ENCODE peak calls at places on chromosome 2, in eight cellular contexts. S is adrenal gland, B is PC-3, F is upper lobe of right lung, N is mammary epithelial cell, L is neural progenitor cell, M is pancreas, K is left ventricle myocardium inferior. H is an unnamed sample.

GRCh38 chr2:127188797-127189196 is 31.3 kb downstream of the CYP27C1 start:
- DNase-seq in S (no peak), B (no peak), F (no peak), N (no peak), L (no peak), M (no peak), K (no peak), H (no peak)

GRCh38 chr2:200411831-200412230 is 98.0 kb downstream of the KCTD18 start:
- DNase-seq in S (no peak), B (no peak), F (no peak), N (peak; percentile 20), L (no peak), M (no peak), K (no peak), H (no peak)

GRCh38 chr2:121210691-121211090 is 74.3 kb downstream of the TFCP2L1 start:
- DNase-seq in S (no peak), B (peak; percentile 86), F (peak; percentile 89), N (no peak), L (no peak), M (peak; percentile 76), K (peak; percentile 42), H (peak; percentile 37)

GRCh38 chr2:100895402-100895801 is 75.5 kb downstream of the NPAS2 start:
- DNase-seq in S (peak; percentile 79), B (peak; percentile 20), F (no peak), N (no peak), L (no peak), M (peak; percentile 78), K (peak; percentile 67), H (no peak)

GRCh38 chr2:32135409-32135808 is 30.3 kb upstream of the SLC30A6 start:
- DNase-seq in S (peak; percentile 56), B (peak; percentile 89), F (peak; percentile 33), N (peak; percentile 72), L (no peak), M (no peak), K (no peak), H (no peak)

GRCh38 chr2:96604104-96604503 is 34.0 kb downstream of the KANSL3 start:
- DNase-seq in S (no peak), B (no peak), F (no peak), N (no peak), L (peak; percentile 23), M (no peak), K (no peak), H (no peak)

GRCh38 chr2:166560022-166560421 is 66.0 kb upstream of the SCN7A start:
- DNase-seq in S (no peak), B (no peak), F (no peak), N (no peak), L (no peak), M (no peak), K (no peak), H (no peak)

GRCh38 chr2:232890896-232891601 is 21.0 kb downstream of the SNORC start:
- DNase-seq in S (peak; percentile 90), B (no peak), F (peak; percentile 71), N (peak; percentile 82), L (peak; percentile 75), M (peak; percentile 71), K (peak; percentile 12), H (peak; percentile 75)

GRCh38 chr2:232874677-232875223 is 4.7 kb downstream of the SNORC start:
- DNase-seq in S (no peak), B (no peak), F (peak; percentile 42), N (no peak), L (no peak), M (peak; percentile 53), K (no peak), H (no peak)

GRCh38 chr2:196980498-196980897 is 54.0 kb upstream of the PGAP1 start:
- DNase-seq in S (no peak), B (no peak), F (no peak), N (no peak), L (no peak), M (no peak), K (no peak), H (no peak)

GRCh38 chr2:37855283-37856041 is 69.6 kb upstream of the RMDN2 start:
- DNase-seq in S (no peak), B (no peak), F (peak; percentile 67), N (no peak), L (no peak), M (no peak), K (peak; percentile 48), H (peak; percentile 56)

GRCh38 chr2:176124358-176125214 is 2.1 kb downstream of the HOXD9 start:
- DNase-seq in S (no peak), B (no peak), F (no peak), N (no peak), L (no peak), M (no peak), K (no peak), H (no peak)

GRCh38 chr2:42639340-42640077 is 71.1 kb downstream of the MTA3 start:
- DNase-seq in S (no peak), B (no peak), F (no peak), N (no peak), L (no peak), M (no peak), K (no peak), H (no peak)

GRCh38 chr2:221570321-221571107 is 1.6 kb downstream of the EPHA4 start:
- DNase-seq in S (peak; percentile 20), B (peak; percentile 39), F (no peak), N (peak; percentile 48), L (peak; percentile 75), M (peak; percentile 42), K (no peak), H (no peak)

GRCh38 chr2:144886847-144887246 is 366.9 kb upstream of the ZEB2 start:
- DNase-seq in S (peak; percentile 34), B (no peak), F (no peak), N (no peak), L (no peak), M (no peak), K (peak; percentile 64), H (peak; percentile 62)

GRCh38 chr2:224816816-224817215 is 100.7 kb upstream of the CCDC195 start:
- DNase-seq in S (no peak), B (peak; percentile 82), F (no peak), N (peak; percentile 63), L (no peak), M (no peak), K (no peak), H (no peak)

GRCh38 chr2:158529379-158530110 is 72.8 kb downstream of the PKP4 start:
- DNase-seq in S (no peak), B (peak; percentile 30), F (no peak), N (peak; percentile 30), L (no peak), M (no peak), K (no peak), H (no peak)

GRCh38 chr2:171057575-171057974 is 103.1 kb downstream of the TLK1 start:
- DNase-seq in S (no peak), B (no peak), F (no peak), N (no peak), L (no peak), M (no peak), K (no peak), H (no peak)

GRCh38 chr2:196677404-196677803 is 37.9 kb downstream of the CCDC150 start:
- DNase-seq in S (no peak), B (peak; percentile 52), F (no peak), N (peak; percentile 74), L (no peak), M (no peak), K (no peak), H (no peak)

GRCh38 chr2:160039166-160039903 is 23.1 kb downstream of the PLA2R1 start:
- DNase-seq in S (peak; percentile 35), B (peak; percentile 96), F (no peak), N (peak; percentile 26), L (no peak), M (no peak), K (no peak), H (no peak)

GRCh38 chr2:40348665-40349064 is 103.2 kb downstream of the SLC8A1 start:
- DNase-seq in S (no peak), B (no peak), F (no peak), N (peak; percentile 34), L (no peak), M (no peak), K (no peak), H (no peak)
- H3K4me1 ChIP-seq in S (no peaks in the 10 kb centered on the region), B (peaks cover 3% of the 10 kb centered on the region), F (no peaks in the 10 kb centered on the region), N (peaks cover 22% of the 10 kb centered on the region), L (no peaks in the 10 kb centered on the region), M (no peaks in the 10 kb centered on the region), K (peaks cover 85% of the 10 kb centered on the region), H (no peaks in the 10 kb centered on the region)

DNA sequence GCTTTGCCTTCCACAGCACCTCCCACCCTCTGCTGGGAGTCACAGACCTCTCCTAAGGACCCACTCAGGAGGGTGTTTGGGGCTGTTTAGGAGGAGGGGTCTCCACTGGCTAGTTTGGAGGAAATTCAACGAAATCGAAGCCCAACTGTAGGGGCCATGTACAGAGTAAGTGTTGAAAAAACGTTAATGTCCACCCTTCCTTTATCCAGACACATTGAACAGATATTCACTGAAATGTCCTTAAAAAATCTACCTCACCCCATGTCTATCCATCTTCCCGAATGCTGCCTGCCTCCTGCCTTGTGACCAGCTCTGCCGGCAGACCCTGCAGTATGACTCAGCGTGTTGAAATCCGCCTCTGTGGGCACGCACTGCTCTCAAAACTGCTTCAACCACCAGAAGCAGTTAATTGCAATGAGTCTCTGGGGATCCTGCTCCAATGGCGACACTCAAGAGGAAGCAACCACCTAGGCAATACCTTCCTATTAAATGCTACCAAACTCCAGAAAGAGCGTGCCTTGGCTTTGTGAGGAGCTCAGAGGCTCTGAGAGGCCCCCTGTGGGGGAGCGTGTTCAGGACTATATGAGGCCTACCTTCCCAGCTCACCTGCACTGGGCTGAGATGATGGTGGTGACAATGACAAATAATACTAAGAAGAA is 61.4 kb upstream of the RTN4 start:
- DNase-seq in S (peak; percentile 90), B (peak; percentile 89), F (peak; percentile 84), N (no peak), L (no peak), M (no peak), K (peak; percentile 36), H (peak; percentile 74)
- TF ChIP-seq CTCF in S (no peak), B (no peak), F (no peak), N (no peak), L (no peak), M (no peak), K (no peak), H (no peak)

GRCh38 chr2:131039101-131039440 is 54.2 kb downstream of the FAM168B start:
- DNase-seq in S (no peak), B (no peak), F (no peak), N (no peak), L (no peak), M (no peak), K (no peak), H (no peak)
- H3K27me3 ChIP-seq in S (peaks cover 6% of the 10 kb centered on the region), B (no peaks in the 10 kb centered on the region), F (peaks cover 32% of the 10 kb centered on the region), N (no peaks in the 10 kb centered on the region), L (peaks cover 21% of the 10 kb centered on the region), M (no peaks in the 10 kb centered on the region), K (peaks cover 73% of the 10 kb centered on the region), H (no peaks in the 10 kb centered on the region)

DNA sequence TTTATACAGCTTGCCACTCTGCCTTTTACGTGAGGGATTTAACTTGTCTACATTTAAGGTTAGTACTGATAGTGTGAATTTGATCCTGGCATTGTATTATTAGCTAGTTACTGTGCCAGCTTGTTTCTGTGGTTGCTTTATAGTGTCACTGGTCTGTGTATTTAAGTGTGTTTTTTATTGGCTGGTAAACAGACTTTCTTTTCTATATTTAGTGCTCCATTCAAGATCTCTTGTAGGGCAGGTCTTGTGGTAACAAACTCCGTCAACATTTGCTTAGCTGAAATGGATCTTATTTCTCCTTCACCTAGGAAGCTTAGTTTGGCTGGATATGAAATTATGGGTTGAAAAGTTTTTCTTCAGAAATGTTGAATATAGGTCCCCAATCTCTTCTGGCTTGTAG is 1971.0 kb upstream of the LRRTM1 start:
- DNase-seq in S (no peak), B (peak; percentile 34), F (no peak), N (no peak), L (no peak), M (no peak), K (no peak), H (no peak)
- H3K4me1 ChIP-seq in S (no peaks in the 10 kb centered on the region), B (no peaks in the 10 kb centered on the region), F (no peaks in the 10 kb centered on the region), N (no peaks in the 10 kb centered on the region), L (peaks cover 1% of the 10 kb centered on the region), M (no peaks in the 10 kb centered on the region), K (no peaks in the 10 kb centered on the region), H (no peaks in the 10 kb centered on the region)

H was measured in psoas muscle.